ENCODE peak calls at places on chromosomes 16 and 17, in five cellular contexts. One of them, this sample, is unnamed.

GRCh38 chr17:66542183-66542966 is 240.0 kb downstream of the PRKCA start:
- DNase-seq in kidney epithelial cell: no peak
- DNase-seq in cardiac fibroblast: peak
- DNase-seq in mucosa of descending colon: no peak
- DNase-seq in dorsolateral prefrontal cortex: no peak
- DNase-seq in this sample: no peak

GRCh38 chr16:74862743-74863244 is 88.2 kb upstream of the FA2H start:
- DNase-seq in kidney epithelial cell: peak
- DNase-seq in cardiac fibroblast: peak
- DNase-seq in mucosa of descending colon: peak
- DNase-seq in dorsolateral prefrontal cortex: no peak
- DNase-seq in this sample: peak

GRCh38 chr16:87178977-87179376 is 138.2 kb downstream of the C16orf95 start:
- DNase-seq in mucosa of descending colon: peak
- DNase-seq in dorsolateral prefrontal cortex: no peak
- DNase-seq in cardiac fibroblast: peak
- DNase-seq in kidney epithelial cell: no peak
- DNase-seq in this sample: no peak

GRCh38 chr16:54370653-54371052 is 84.1 kb upstream of the IRX3 start:
- DNase-seq in kidney epithelial cell: no peak
- DNase-seq in mucosa of descending colon: no peak
- DNase-seq in cardiac fibroblast: no peak
- DNase-seq in dorsolateral prefrontal cortex: no peak
- DNase-seq in this sample: no peak

GRCh38 chr17:74448774-74449173 is 16.9 kb downstream of the GPRC5C start:
- DNase-seq in cardiac fibroblast: no peak
- DNase-seq in mucosa of descending colon: no peak
- DNase-seq in kidney epithelial cell: no peak
- DNase-seq in dorsolateral prefrontal cortex: no peak
- DNase-seq in this sample: no peak

GRCh38 chr16:4680673-4681470 is 12.5 kb upstream of the NUDT16L1 start:
- DNase-seq in mucosa of descending colon: no peak
- DNase-seq in dorsolateral prefrontal cortex: no peak
- DNase-seq in kidney epithelial cell: no peak
- DNase-seq in cardiac fibroblast: no peak
- DNase-seq in this sample: no peak

GRCh38 chr16:84179612-84180320 is 7.1 kb downstream of the TAF1C start:
- DNase-seq in cardiac fibroblast: no peak
- DNase-seq in kidney epithelial cell: no peak
- DNase-seq in dorsolateral prefrontal cortex: no peak
- DNase-seq in mucosa of descending colon: no peak
- DNase-seq in this sample: no peak

GRCh38 chr16:54335230-54335629 is 48.6 kb upstream of the IRX3 start:
- DNase-seq in kidney epithelial cell: no peak
- DNase-seq in dorsolateral prefrontal cortex: no peak
- DNase-seq in cardiac fibroblast: peak
- DNase-seq in mucosa of descending colon: no peak
- DNase-seq in this sample: no peak

GRCh38 chr16:11533588-11533987 is 53.1 kb downstream of the LITAF start:
- DNase-seq in kidney epithelial cell: no peak
- DNase-seq in cardiac fibroblast: no peak
- DNase-seq in dorsolateral prefrontal cortex: no peak
- DNase-seq in mucosa of descending colon: no peak
- DNase-seq in this sample: no peak

GRCh38 chr16:56872863-56873391 is 7.9 kb downstream of the SLC12A3 start:
- DNase-seq in cardiac fibroblast: no peak
- DNase-seq in dorsolateral prefrontal cortex: no peak
- DNase-seq in mucosa of descending colon: peak
- DNase-seq in kidney epithelial cell: no peak
- DNase-seq in this sample: no peak

GRCh38 chr17:79944821-79945391 is 90.8 kb downstream of the TBC1D16 start:
- DNase-seq in cardiac fibroblast: no peak
- DNase-seq in mucosa of descending colon: no peak
- DNase-seq in dorsolateral prefrontal cortex: no peak
- DNase-seq in kidney epithelial cell: no peak
- DNase-seq in this sample: no peak

GRCh38 chr17:2723997-2724782 is 12.6 kb upstream of the CLUH start:
- DNase-seq in cardiac fibroblast: no peak
- DNase-seq in kidney epithelial cell: no peak
- DNase-seq in dorsolateral prefrontal cortex: no peak
- DNase-seq in mucosa of descending colon: peak
- DNase-seq in this sample: no peak

GRCh38 chr17:80123791-80124190 is 22.4 kb downstream of the GAA start:
- DNase-seq in mucosa of descending colon: no peak
- DNase-seq in cardiac fibroblast: peak
- DNase-seq in kidney epithelial cell: peak
- DNase-seq in dorsolateral prefrontal cortex: no peak
- DNase-seq in this sample: no peak

GRCh38 chr17:66906321-66907278 is 57.9 kb upstream of the CACNG4 start:
- DNase-seq in kidney epithelial cell: peak
- DNase-seq in dorsolateral prefrontal cortex: peak
- DNase-seq in mucosa of descending colon: peak
- DNase-seq in cardiac fibroblast: peak
- DNase-seq in this sample: peak

GRCh38 chr17:63140255-63140654 is 174.2 kb downstream of the TANC2 start:
- DNase-seq in cardiac fibroblast: peak
- DNase-seq in dorsolateral prefrontal cortex: no peak
- DNase-seq in kidney epithelial cell: no peak
- DNase-seq in mucosa of descending colon: peak
- DNase-seq in this sample: no peak

GRCh38 chr17:60390881-60391418 is 983 bp downstream of the USP32 start:
- DNase-seq in mucosa of descending colon: peak
- DNase-seq in dorsolateral prefrontal cortex: peak
- DNase-seq in kidney epithelial cell: no peak
- DNase-seq in cardiac fibroblast: peak
- DNase-seq in this sample: no peak

GRCh38 chr16:4519274-4520058 is 19.1 kb downstream of the CDIP1 start:
- DNase-seq in cardiac fibroblast: no peak
- DNase-seq in kidney epithelial cell: no peak
- DNase-seq in mucosa of descending colon: no peak
- DNase-seq in dorsolateral prefrontal cortex: no peak
- DNase-seq in this sample: no peak

GRCh38 chr16:48365601-48366164 is 19.5 kb downstream of the SIAH1 start:
- DNase-seq in mucosa of descending colon: peak
- DNase-seq in kidney epithelial cell: no peak
- DNase-seq in cardiac fibroblast: peak
- DNase-seq in dorsolateral prefrontal cortex: peak
- DNase-seq in this sample: peak

GRCh38 chr16:72956124-72957064 is 91.5 kb downstream of the ZFHX3 start:
- DNase-seq in mucosa of descending colon: no peak
- DNase-seq in dorsolateral prefrontal cortex: no peak
- DNase-seq in cardiac fibroblast: no peak
- DNase-seq in kidney epithelial cell: no peak
- DNase-seq in this sample: no peak

GRCh38 chr16:72910371-72910770 is 137.6 kb downstream of the ZFHX3 start:
- DNase-seq in kidney epithelial cell: no peak
- DNase-seq in mucosa of descending colon: no peak
- DNase-seq in cardiac fibroblast: no peak
- DNase-seq in dorsolateral prefrontal cortex: no peak
- DNase-seq in this sample: no peak

GRCh38 chr17:45293413-45294211 is 23.2 kb downstream of the MAP3K14 start:
- DNase-seq in cardiac fibroblast: peak
- DNase-seq in kidney epithelial cell: peak
- DNase-seq in dorsolateral prefrontal cortex: peak
- DNase-seq in mucosa of descending colon: peak
- DNase-seq in this sample: peak

GRCh38 chr17:79657861-79658810 is 47.3 kb upstream of the RBFOX3 start:
- DNase-seq in dorsolateral prefrontal cortex: no peak
- DNase-seq in kidney epithelial cell: no peak
- DNase-seq in cardiac fibroblast: no peak
- DNase-seq in mucosa of descending colon: no peak
- DNase-seq in this sample: no peak

GRCh38 chr17:72545756-72546155 is 424.9 kb downstream of the SOX9 start:
- DNase-seq in dorsolateral prefrontal cortex: no peak
- DNase-seq in kidney epithelial cell: no peak
- DNase-seq in mucosa of descending colon: no peak
- DNase-seq in cardiac fibroblast: peak
- DNase-seq in this sample: no peak

GRCh38 chr17:66411498-66411897 is 109.1 kb downstream of the PRKCA start:
- DNase-seq in dorsolateral prefrontal cortex: no peak
- DNase-seq in mucosa of descending colon: no peak
- DNase-seq in cardiac fibroblast: no peak
- DNase-seq in kidney epithelial cell: no peak
- DNase-seq in this sample: no peak

GRCh38 chr17:69388791-69389442 is 25.6 kb upstream of the MAP2K6 start:
- DNase-seq in mucosa of descending colon: no peak
- DNase-seq in kidney epithelial cell: no peak
- DNase-seq in dorsolateral prefrontal cortex: no peak
- DNase-seq in cardiac fibroblast: no peak
- DNase-seq in this sample: no peak

GRCh38 chr16:53773150-53773846 is 69.3 kb downstream of the FTO start:
- DNase-seq in dorsolateral prefrontal cortex: no peak
- DNase-seq in cardiac fibroblast: peak
- DNase-seq in mucosa of descending colon: peak
- DNase-seq in kidney epithelial cell: peak
- DNase-seq in this sample: no peak

GRCh38 chr17:58265266-58265665 is 15.5 kb downstream of the MPO start:
- DNase-seq in cardiac fibroblast: no peak
- DNase-seq in kidney epithelial cell: no peak
- DNase-seq in mucosa of descending colon: no peak
- DNase-seq in dorsolateral prefrontal cortex: no peak
- DNase-seq in this sample: no peak

GRCh38 chr17:32142857-32143524 is 689 bp downstream of the RHOT1 start:
- DNase-seq in kidney epithelial cell: no peak
- DNase-seq in mucosa of descending colon: peak
- DNase-seq in cardiac fibroblast: peak
- DNase-seq in dorsolateral prefrontal cortex: no peak
- DNase-seq in this sample: no peak

DNA sequence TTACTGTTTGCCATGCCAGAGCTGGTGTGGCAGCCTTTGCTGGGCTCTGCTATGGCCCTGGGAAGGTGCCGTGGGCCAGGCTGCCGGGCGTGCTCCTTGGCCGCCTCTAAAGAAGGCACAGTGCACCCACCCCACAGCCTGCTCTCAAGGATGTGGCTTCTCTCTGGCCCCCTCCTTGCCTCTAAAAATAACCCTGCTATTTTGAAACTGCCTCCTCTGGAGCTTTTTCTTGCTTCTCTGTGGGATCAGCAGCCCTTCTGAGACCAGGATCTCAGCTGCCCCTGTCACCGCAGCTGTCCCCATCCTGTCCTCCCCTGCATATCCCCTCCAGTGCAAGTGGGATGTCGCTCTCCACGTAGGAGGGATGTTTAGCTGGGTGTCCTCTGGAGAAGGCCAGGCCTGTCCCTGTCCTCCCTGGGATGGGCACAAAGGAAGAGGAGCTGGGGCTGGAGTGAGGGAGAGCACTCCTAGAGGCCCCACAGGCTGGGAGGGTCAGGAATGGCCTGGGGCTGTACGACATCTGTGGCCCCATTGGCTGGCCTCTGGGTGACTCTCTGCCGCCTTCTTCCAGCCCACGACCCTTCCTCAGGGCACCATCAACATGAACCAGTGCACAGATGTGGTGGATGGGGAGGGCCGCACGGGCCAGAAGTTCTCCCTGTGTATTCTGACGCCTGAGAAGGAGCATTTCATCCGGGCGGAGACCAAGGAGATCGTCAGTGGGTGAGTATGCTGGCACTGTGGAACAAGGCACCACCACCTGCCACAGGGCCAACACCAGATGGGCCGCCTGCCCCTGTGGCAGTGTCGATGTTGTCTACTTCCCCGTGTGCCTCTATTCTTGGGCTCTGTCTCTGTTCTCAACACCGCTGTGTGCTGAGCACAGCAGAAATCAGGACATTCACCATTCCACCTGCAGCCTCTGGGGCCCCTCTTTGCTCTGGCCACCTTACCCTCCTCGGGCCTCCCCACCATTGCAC is 79.7 kb downstream of the PLD6 start:
- DNase-seq in dorsolateral prefrontal cortex: no peak
- DNase-seq in cardiac fibroblast: no peak
- DNase-seq in mucosa of descending colon: no peak
- DNase-seq in kidney epithelial cell: no peak
- DNase-seq in this sample: no peak
- H3K4me3 ChIP-seq in dorsolateral prefrontal cortex: no peak
- H3K4me3 ChIP-seq in cardiac fibroblast: no peak
- H3K4me3 ChIP-seq in mucosa of descending colon: no peak
- H3K4me3 ChIP-seq in kidney epithelial cell: no peak
- H3K4me3 ChIP-seq in this sample: no peak

DNA sequence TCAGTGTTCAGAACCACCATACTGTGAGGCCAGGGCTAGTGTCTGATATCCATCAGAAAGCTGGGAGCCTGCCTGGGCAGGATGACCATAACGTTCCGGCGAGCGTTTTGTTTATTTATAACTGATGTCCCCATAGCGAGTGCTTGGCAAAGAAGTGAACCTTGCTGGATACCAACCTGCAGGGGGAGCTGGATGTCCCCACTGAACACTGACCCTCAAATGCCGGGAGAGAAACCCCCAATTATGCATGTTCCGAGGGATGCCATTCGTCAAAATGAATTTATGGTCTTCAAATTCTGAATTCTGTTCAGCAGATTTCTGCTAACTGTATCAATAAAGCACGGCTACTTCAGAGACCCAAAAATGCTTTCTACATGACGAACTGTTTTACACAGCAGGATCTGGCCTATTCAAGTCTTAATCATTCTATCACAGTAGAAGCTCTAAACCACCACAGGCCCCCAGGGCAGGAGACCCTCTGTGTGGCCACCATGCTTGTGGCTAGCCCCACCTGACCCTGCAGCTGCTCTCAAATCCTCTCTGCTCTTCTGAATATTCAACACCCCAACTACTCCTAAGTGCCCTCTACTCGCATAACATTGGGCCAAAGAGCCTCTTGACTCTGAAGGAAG is 15.2 kb downstream of the MED24 start:
- DNase-seq in mucosa of descending colon: peak
- DNase-seq in dorsolateral prefrontal cortex: no peak
- DNase-seq in cardiac fibroblast: peak
- DNase-seq in kidney epithelial cell: no peak
- DNase-seq in this sample: no peak
- H3K4me3 ChIP-seq in mucosa of descending colon: no peak
- H3K4me3 ChIP-seq in dorsolateral prefrontal cortex: no peak
- H3K4me3 ChIP-seq in cardiac fibroblast: no peak
- H3K4me3 ChIP-seq in kidney epithelial cell: no peak
- H3K4me3 ChIP-seq in this sample: no peak

GRCh38 chr17:17097763-17098345 is 55.6 kb downstream of the MPRIP start:
- DNase-seq in dorsolateral prefrontal cortex: no peak
- DNase-seq in cardiac fibroblast: no peak
- DNase-seq in mucosa of descending colon: no peak
- DNase-seq in kidney epithelial cell: no peak
- DNase-seq in this sample: no peak
- H3K4me3 ChIP-seq in dorsolateral prefrontal cortex: no peak
- H3K4me3 ChIP-seq in cardiac fibroblast: no peak
- H3K4me3 ChIP-seq in mucosa of descending colon: no peak
- H3K4me3 ChIP-seq in kidney epithelial cell: no peak
- H3K4me3 ChIP-seq in this sample: no peak

GRCh38 chr16:77557385-77557784 is 122.6 kb upstream of the ADAMTS18 start:
- DNase-seq in dorsolateral prefrontal cortex: no peak
- DNase-seq in kidney epithelial cell: no peak
- DNase-seq in cardiac fibroblast: no peak
- DNase-seq in mucosa of descending colon: no peak
- DNase-seq in this sample: no peak

GRCh38 chr16:77556203-77556602 is 121.4 kb upstream of the ADAMTS18 start:
- DNase-seq in cardiac fibroblast: no peak
- DNase-seq in kidney epithelial cell: no peak
- DNase-seq in dorsolateral prefrontal cortex: no peak
- DNase-seq in mucosa of descending colon: no peak
- DNase-seq in this sample: no peak

GRCh38 chr16:77553130-77553529 is 118.3 kb upstream of the ADAMTS18 start:
- DNase-seq in cardiac fibroblast: no peak
- DNase-seq in dorsolateral prefrontal cortex: no peak
- DNase-seq in kidney epithelial cell: no peak
- DNase-seq in mucosa of descending colon: no peak
- DNase-seq in this sample: no peak

GRCh38 chr16:77555101-77555500 is 120.3 kb upstream of the ADAMTS18 start:
- DNase-seq in mucosa of descending colon: no peak
- DNase-seq in dorsolateral prefrontal cortex: no peak
- DNase-seq in kidney epithelial cell: no peak
- DNase-seq in cardiac fibroblast: no peak
- DNase-seq in this sample: no peak

GRCh38 chr16:77555781-77556180 is 120.9 kb upstream of the ADAMTS18 start:
- DNase-seq in kidney epithelial cell: no peak
- DNase-seq in mucosa of descending colon: no peak
- DNase-seq in cardiac fibroblast: no peak
- DNase-seq in dorsolateral prefrontal cortex: no peak
- DNase-seq in this sample: no peak
- H3K4me3 ChIP-seq in kidney epithelial cell: peak
- H3K4me3 ChIP-seq in mucosa of descending colon: no peak
- H3K4me3 ChIP-seq in cardiac fibroblast: no peak
- H3K4me3 ChIP-seq in dorsolateral prefrontal cortex: no peak
- H3K4me3 ChIP-seq in this sample: no peak

This sample was measured in Panc1.